ENCODE peak calls at places on chromosomes 11 and 22, in seven cellular contexts. K is neuronal stem cell, X is H9, D is IMR-90, G is mesendoderm, I is H1, Y is trophoblast cell. H is an unnamed sample. For H3K4me1, the result is how much of the 10 kb centered on the place peaks cover.

GRCh38 chr11:9747816-9748215 is 83.9 kb downstream of the SWAP70 start:
- DNase-seq in K (no peak), X (no peak), D (no peak), G (no peak), I (no peak), Y (no peak), H (no peak)

GRCh38 chr11:47449541-47449940 is 605 bp upstream of the RAPSN start:
- DNase-seq in K (no peak), X (no peak), D (no peak), G (no peak), I (no peak), Y (no peak), H (no peak)

GRCh38 chr11:74449369-74449931 is 17.9 kb downstream of the KCNE3 start:
- DNase-seq in K (peak), X (peak), D (peak), G (peak), I (no peak), Y (peak), H (peak)

GRCh38 chr22:46214149-46214548 is 35.9 kb downstream of the CDPF1 start:
- DNase-seq in K (no peak), X (no peak), D (no peak), G (no peak), I (no peak), Y (no peak), H (no peak)

GRCh38 chr22:37148031-37148651 is 1.6 kb downstream of the IL2RB start:
- DNase-seq in K (no peak), X (no peak), D (no peak), G (no peak), I (no peak), Y (no peak), H (no peak)

GRCh38 chr22:35023692-35024363 is 42.1 kb upstream of the ISX start:
- DNase-seq in K (peak), X (peak), D (no peak), G (peak), I (peak), Y (peak), H (peak)

GRCh38 chr11:67484847-67485311 is 2.1 kb downstream of the AIP start:
- DNase-seq in K (no peak), X (no peak), D (no peak), G (no peak), I (no peak), Y (no peak), H (no peak)

GRCh38 chr11:134037093-134037908 is 31.6 kb upstream of the JAM3 start:
- DNase-seq in K (no peak), X (peak), D (peak), G (peak), I (peak), Y (peak), H (peak)

GRCh38 chr11:107493117-107493516 is 35.5 kb upstream of the CWF19L2 start:
- DNase-seq in K (no peak), X (no peak), D (peak), G (no peak), I (no peak), Y (peak), H (peak)

GRCh38 chr22:25759825-25760231 is 17.8 kb downstream of the MYO18B start:
- DNase-seq in K (no peak), X (no peak), D (peak), G (peak), I (no peak), Y (peak), H (peak)

GRCh38 chr22:48863965-48864538 is 963.6 kb downstream of the BRD1 start:
- DNase-seq in K (no peak), X (no peak), D (no peak), G (no peak), I (no peak), Y (no peak), H (no peak)

GRCh38 chr22:35894464-35894878 is 134.2 kb downstream of the RBFOX2 start:
- DNase-seq in K (no peak), X (no peak), D (no peak), G (peak), I (no peak), Y (no peak), H (no peak)

GRCh38 chr11:66183581-66184048 is 84.8 kb upstream of the RAB1B start:
- DNase-seq in K (no peak), X (no peak), D (no peak), G (peak), I (no peak), Y (no peak), H (peak)

GRCh38 chr11:83726316-83726715 is 440.1 kb upstream of the CCDC90B start:
- DNase-seq in K (no peak), X (no peak), D (no peak), G (peak), I (no peak), Y (no peak), H (no peak)

GRCh38 chr11:68819362-68819761 is 22.4 kb downstream of the CPT1A start:
- DNase-seq in K (no peak), X (no peak), D (no peak), G (no peak), I (no peak), Y (no peak), H (no peak)

GRCh38 chr11:86174101-86175046 is 70.2 kb upstream of the EED start:
- DNase-seq in K (no peak), X (no peak), D (peak), G (no peak), I (no peak), Y (peak), H (peak)
- H3K4me1 ChIP-seq in K (under half), X (under half), D (under half), G (under half), I (under half), Y (under half), H (under half)

DNA sequence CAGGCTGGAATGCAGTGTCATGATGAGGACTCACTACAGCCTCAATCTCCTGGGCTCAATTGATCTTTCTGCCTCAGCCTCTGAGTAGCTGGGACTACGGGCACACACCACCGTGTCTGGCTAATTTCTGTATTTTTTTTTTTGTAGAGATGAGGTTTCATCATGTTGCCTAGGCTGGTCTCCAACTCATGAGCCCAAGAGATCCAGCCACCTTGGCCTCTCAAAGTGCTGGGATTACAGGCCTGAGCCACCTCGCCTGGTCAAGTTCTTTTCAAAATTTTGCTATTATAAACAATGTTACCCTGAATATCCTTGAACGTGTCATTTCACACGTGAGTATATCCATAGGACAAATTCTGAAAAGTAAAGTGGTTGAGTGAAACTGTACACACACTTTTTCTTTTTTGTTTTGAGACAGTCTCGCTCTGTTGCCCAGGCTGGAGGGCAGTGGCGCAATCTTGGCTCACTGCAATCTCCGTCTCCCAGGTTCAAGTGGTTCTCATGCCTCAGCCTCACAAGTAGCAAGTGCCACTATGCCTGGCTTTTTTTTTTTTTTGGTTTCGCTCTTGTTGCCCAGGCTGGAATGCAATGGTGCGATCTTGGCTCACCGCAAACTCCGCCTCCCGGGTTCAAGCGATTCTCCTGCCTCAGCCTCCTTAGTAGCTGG is 21.6 kb upstream of the EP300 start:
- DNase-seq in K (no peak), X (no peak), D (no peak), G (no peak), I (no peak), Y (no peak), H (no peak)
- H4K8ac ChIP-seq in K (no peak), X (no peak), D (no peak), G (no peak), I (no peak), Y (no peak), H (no peak)

GRCh38 chr11:111855506-111855905 is 15.9 kb downstream of the ALG9 start:
- DNase-seq in K (no peak), X (no peak), D (no peak), G (no peak), I (no peak), Y (no peak), H (no peak)
- H3K4ac ChIP-seq in K (no peak), X (no peak), D (no peak), G (no peak), I (no peak), Y (no peak), H (no peak)

GRCh38 chr22:19432092-19432844 is at the start of gene MRPL40:
- DNase-seq in K (peak), X (peak), D (peak), G (peak), I (peak), Y (peak), H (peak)
- H3K4me1 ChIP-seq in K (under half), X (under half), D (under half), G (under half), I (under half), Y (under half), H (under half)

GRCh38 chr22:44384563-44384940 is 71.8 kb upstream of the SHISAL1 start:
- DNase-seq in K (no peak), X (no peak), D (no peak), G (no peak), I (no peak), Y (no peak), H (no peak)

GRCh38 chr22:44384981-44385610 is 72.3 kb upstream of the SHISAL1 start:
- DNase-seq in K (no peak), X (no peak), D (no peak), G (no peak), I (no peak), Y (no peak), H (no peak)

GRCh38 chr22:44386386-44387035 is 73.8 kb upstream of the SHISAL1 start:
- DNase-seq in K (no peak), X (no peak), D (no peak), G (no peak), I (no peak), Y (no peak), H (no peak)

GRCh38 chr22:44387486-44387885 is 74.7 kb upstream of the SHISAL1 start:
- DNase-seq in K (no peak), X (no peak), D (no peak), G (no peak), I (no peak), Y (no peak), H (no peak)

DNA sequence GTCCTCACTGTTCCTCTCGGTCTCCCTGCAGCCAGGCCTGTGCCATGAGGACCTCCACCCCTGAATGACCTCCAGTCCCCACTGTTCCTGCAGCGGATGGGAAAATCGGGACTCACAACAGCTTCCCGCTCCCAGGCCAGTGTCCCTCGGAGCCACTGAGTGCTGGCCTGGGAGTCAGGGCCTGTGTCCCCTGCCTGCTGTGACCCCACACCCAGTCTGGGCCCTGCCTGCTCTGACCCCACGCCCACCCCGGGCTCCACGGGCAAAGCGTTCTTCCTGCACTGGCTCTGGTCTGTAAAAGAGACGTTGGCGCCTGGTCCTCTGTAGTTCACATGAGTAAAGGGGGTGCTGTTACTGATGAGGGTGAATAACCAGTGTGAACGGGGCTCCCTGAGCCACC is 73.0 kb upstream of the SHISAL1 start:
- DNase-seq in K (no peak), X (no peak), D (no peak), G (no peak), I (no peak), Y (no peak), H (no peak)
- H4K8ac ChIP-seq in K (peak), X (no peak), D (no peak), G (no peak), I (peak), Y (no peak), H (no peak)

DNA sequence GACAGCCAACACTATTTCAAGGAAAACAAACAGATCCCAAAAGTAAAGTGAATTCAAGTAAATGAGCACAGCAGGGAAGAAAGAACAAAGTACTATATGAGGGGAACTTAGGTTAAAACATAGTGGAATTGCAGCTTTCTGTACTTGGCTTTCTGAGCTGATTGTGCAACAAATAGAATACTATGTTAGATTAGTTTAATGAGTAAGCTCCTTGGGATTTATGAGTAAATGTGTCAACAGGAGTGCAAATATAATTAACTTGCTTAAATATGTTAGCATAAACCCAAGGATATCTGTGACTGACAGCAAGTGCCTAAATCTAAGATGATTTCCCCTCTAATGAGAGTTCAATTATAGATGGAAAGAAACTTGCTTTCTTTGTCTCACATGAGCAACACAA is 404.5 kb upstream of the CNTN5 start:
- DNase-seq in K (no peak), X (no peak), D (no peak), G (no peak), I (no peak), Y (no peak), H (no peak)
- H3K4ac ChIP-seq in K (no peak), X (no peak), D (no peak), G (no peak), I (no peak), Y (no peak), H (no peak)